ENCODE peak calls at places on chromosome 14, in four cellular contexts. H is NCI-H748 treated with DMSO at 0.1 percent for 48 hours, N is T-helper 2 cell, Q is T-helper 1 cell. R is an unnamed sample.

GRCh38 chr14:72625689-72626088 is 268.2 kb downstream of the DPF3 start:
- DNase-seq in H (no peak), N (no peak), Q (no peak), R (no peak)

GRCh38 chr14:22291406-22291805 is 297.6 kb downstream of the DAD1 start:
- DNase-seq in H (no peak), N (no peak), Q (no peak), R (no peak)

GRCh38 chr14:55359307-55359706 is 52.3 kb downstream of the ATG14 start:
- DNase-seq in H (no peak), N (no peak), Q (no peak), R (no peak)

GRCh38 chr14:67853207-67853606 is 33.6 kb downstream of the RAD51B start:
- DNase-seq in H (no peak), N (no peak), Q (no peak), R (no peak)

GRCh38 chr14:59836116-59836515 is 34.5 kb downstream of the RTN1 start:
- DNase-seq in H (no peak), N (no peak), Q (no peak), R (no peak)

GRCh38 chr14:69398818-69399210 is 322 bp downstream of the SLC39A9 start:
- DNase-seq in H (no peak), N (no peak), Q (no peak), R (no peak)

GRCh38 chr14:61396694-61397093 is 75.3 kb downstream of the PRKCH start:
- DNase-seq in H (no peak), N (no peak), Q (no peak), R (no peak)

GRCh38 chr14:28780843-28781503 is 14.4 kb downstream of the FOXG1 start:
- DNase-seq in H (no peak), N (no peak), Q (no peak), R (no peak)

GRCh38 chr14:23095196-23096108 is at the start of gene C14orf119:
- DNase-seq in H (no peak), N (peak; percentile 97), Q (peak; percentile 100), R (peak; percentile 100)

GRCh38 chr14:66043921-66044320 is 442.2 kb upstream of the CCDC196 start:
- DNase-seq in H (no peak), N (no peak), Q (no peak), R (no peak)

GRCh38 chr14:100688598-100689499 is 37.8 kb upstream of the DLK1 start:
- DNase-seq in H (no peak), N (no peak), Q (no peak), R (no peak)

GRCh38 chr14:106605548-106606448 is 1079.4 kb downstream of the TMEM121 start:
- DNase-seq in H (no peak), N (peak; percentile 36), Q (peak; percentile 76), R (peak; percentile 76)

GRCh38 chr14:100282766-100283419 is 23.4 kb downstream of the SLC25A29 start:
- DNase-seq in H (no peak), N (no peak), Q (no peak), R (no peak)

GRCh38 chr14:59629384-59630158 is 53.0 kb upstream of the CCDC175 start:
- DNase-seq in H (peak; percentile 84), N (no peak), Q (no peak), R (no peak)

GRCh38 chr14:79254069-79254775 is 957.1 kb downstream of the DIO2 start:
- DNase-seq in H (no peak), N (no peak), Q (no peak), R (no peak)

GRCh38 chr14:54772451-54772881 is 130.2 kb downstream of the GCH1 start:
- DNase-seq in H (no peak), N (no peak), Q (no peak), R (no peak)

GRCh38 chr14:35384386-35385041 is 20.0 kb downstream of the NFKBIA start:
- DNase-seq in H (no peak), N (no peak), Q (no peak), R (no peak)

GRCh38 chr14:33039321-33039720 is 100.6 kb downstream of the NPAS3 start:
- DNase-seq in H (no peak), N (no peak), Q (no peak), R (no peak)

GRCh38 chr14:96051642-96052540 is 12.7 kb downstream of the C14orf132 start:
- DNase-seq in H (peak; percentile 43), N (no peak), Q (no peak), R (no peak)

GRCh38 chr14:64584185-64584584 is 34.4 kb downstream of the PPP1R36 start:
- DNase-seq in H (no peak), N (no peak), Q (no peak), R (no peak)

GRCh38 chr14:88129306-88130056 is 124.5 kb downstream of the GPR65 start:
- DNase-seq in H (no peak), N (no peak), Q (no peak), R (no peak)

GRCh38 chr14:87600236-87600635 is 392.7 kb downstream of the GALC start:
- DNase-seq in H (no peak), N (no peak), Q (no peak), R (no peak)

GRCh38 chr14:64763801-64764511 is 59.7 kb downstream of the PLEKHG3 start:
- DNase-seq in H (no peak), N (no peak), Q (no peak), R (no peak)

GRCh38 chr14:101175731-101176534 is 272.4 kb upstream of the RTL1 start:
- DNase-seq in H (no peak), N (no peak), Q (no peak), R (no peak)

GRCh38 chr14:89508863-89509262 is 91.8 kb upstream of the FOXN3 start:
- DNase-seq in H (no peak), N (no peak), Q (no peak), R (no peak)

GRCh38 chr14:88005978-88006851 is 1.3 kb downstream of the GPR65 start:
- DNase-seq in H (no peak), N (no peak), Q (peak; percentile 56), R (peak; percentile 65)